ENCODE peak calls at places on chromosomes 7 and 10, in nine cellular contexts. A is neuronal stem cell; U is activated CD4-positive, alpha-beta T cell treated with anti-CD3 and anti-CD28 coated beads for 1 hour; B is activated T-cell treated with anti-CD3 and anti-CD28 coated beads, Interleukin-2, amount 50 U/mL, for 72 hours; H is naive thymus-derived CD8-positive, alpha-beta T cell; W is EH; K is GM20000; F is GOT3; I is Kasumi-1. M is an unnamed sample.

GRCh38 chr7:139914861-139915300 is 85.8 kb downstream of the TBXAS1 start:
- DNase-seq in A (no peak), U (no peak), B (no peak), H (no peak), W (peak; percentile 51), K (no peak), F (no peak), I (no peak), M (no peak)

GRCh38 chr7:73683916-73684693 is 708 bp downstream of the BUD23 start:
- DNase-seq in A (no peak), U (no peak), B (no peak), H (peak; percentile 41), W (peak; percentile 11), K (no peak), F (no peak), I (no peak), M (no peak)

GRCh38 chr7:112383671-112384417 is 66.4 kb upstream of the IFRD1 start:
- DNase-seq in A (peak; percentile 5), U (no peak), B (peak; percentile 7), H (no peak), W (peak; percentile 8), K (no peak), F (no peak), I (peak; percentile 42), M (no peak)

GRCh38 chr10:121165276-121165675 is 314.1 kb downstream of the WDR11 start:
- DNase-seq in A (no peak), U (no peak), B (no peak), H (no peak), W (no peak), K (no peak), F (no peak), I (no peak), M (no peak)

GRCh38 chr10:96614515-96614914 is 27.7 kb upstream of the TM9SF3 start:
- DNase-seq in A (no peak), U (no peak), B (no peak), H (no peak), W (peak; percentile 98), K (no peak), F (no peak), I (no peak), M (no peak)

GRCh38 chr10:3102721-3103410 is 35.5 kb downstream of the PFKP start:
- DNase-seq in A (no peak), U (no peak), B (no peak), H (no peak), W (no peak), K (no peak), F (no peak), I (no peak), M (no peak)

GRCh38 chr7:112995091-112995824 is 91.4 kb downstream of the GPR85 start:
- DNase-seq in A (no peak), U (no peak), B (no peak), H (no peak), W (peak; percentile 93), K (no peak), F (no peak), I (no peak), M (no peak)

GRCh38 chr7:136251826-136252225 is 274.7 kb upstream of the MTPN start:
- DNase-seq in A (no peak), U (no peak), B (no peak), H (no peak), W (peak; percentile 38), K (no peak), F (no peak), I (no peak), M (no peak)

GRCh38 chr7:20350518-20350951 is 19.8 kb downstream of the ITGB8 start:
- DNase-seq in A (no peak), U (no peak), B (no peak), H (no peak), W (no peak), K (no peak), F (no peak), I (no peak), M (no peak)

GRCh38 chr7:140397784-140398750 is at the start of gene SLC37A3:
- DNase-seq in A (peak; percentile 79), U (peak; percentile 80), B (peak; percentile 92), H (peak; percentile 91), W (peak; percentile 75), K (peak; percentile 94), F (peak; percentile 32), I (peak; percentile 26), M (peak; percentile 80)

GRCh38 chr7:130063036-130063435 is 7.3 kb upstream of the KLHDC10 start:
- DNase-seq in A (peak; percentile 55), U (peak; percentile 49), B (peak; percentile 83), H (peak; percentile 79), W (peak; percentile 43), K (peak; percentile 26), F (no peak), I (peak; percentile 69), M (peak; percentile 46)

GRCh38 chr10:103803941-103804340 is 51.4 kb downstream of the SH3PXD2A start:
- DNase-seq in A (no peak), U (no peak), B (peak; percentile 43), H (no peak), W (no peak), K (no peak), F (no peak), I (no peak), M (peak; percentile 41)

GRCh38 chr7:158740657-158741293 is 36.2 kb upstream of the NCAPG2 start:
- DNase-seq in A (no peak), U (no peak), B (no peak), H (no peak), W (peak; percentile 80), K (no peak), F (no peak), I (no peak), M (no peak)

GRCh38 chr10:120987359-120987758 is 136.2 kb downstream of the WDR11 start:
- DNase-seq in A (no peak), U (no peak), B (no peak), H (no peak), W (no peak), K (no peak), F (no peak), I (no peak), M (no peak)

GRCh38 chr7:1817061-1817712 is 147.1 kb downstream of the ELFN1 start:
- DNase-seq in A (no peak), U (no peak), B (no peak), H (no peak), W (no peak), K (no peak), F (no peak), I (no peak), M (no peak)

GRCh38 chr10:46520941-46521340 is 35.5 kb downstream of the GPRIN2 start:
- DNase-seq in A (no peak), U (peak; percentile 6), B (no peak), H (peak; percentile 62), W (peak; percentile 49), K (no peak), F (no peak), I (no peak), M (no peak)